ENCODE peak calls at places on chromosomes 12 and 14, in nine cellular contexts. I is ovary, N is IMR-90, M is heart left ventricle, O is esophagus muscularis mucosa, S is HepG2, R is transverse colon, H is tibial nerve, D is upper lobe of left lung. G is an unnamed sample. For H3K27me3, the result is how much of the 10 kb centered on the place peaks cover.

GRCh38 chr12:121196902-121197301 is 13.0 kb upstream of the P2RX4 start:
- DNase-seq in H (no peak), R (no peak), M (no peak), D (peak), I (no peak), S (no peak), N (no peak), O (no peak), G (no peak)

GRCh38 chr12:12714276-12715001 is 2.7 kb upstream of the CDKN1B start:
- DNase-seq in S (no peak), R (peak), I (peak), D (peak), H (no peak), M (peak), O (peak), N (peak), G (peak)

GRCh38 chr14:104844306-104845032 is 20.6 kb upstream of the CEP170B start:
- DNase-seq in N (no peak), M (no peak), D (no peak), O (no peak), S (no peak), I (no peak), H (no peak), R (no peak), G (no peak)

GRCh38 chr12:124752437-124753229 is 111.0 kb downstream of the SCARB1 start:
- DNase-seq in N (no peak), H (no peak), I (no peak), S (no peak), M (no peak), D (peak), O (no peak), R (no peak), G (no peak)

GRCh38 chr14:71355324-71356201 is 448.3 kb downstream of the PCNX1 start:
- DNase-seq in N (peak), S (no peak), R (no peak), H (peak), O (no peak), I (peak), D (peak), M (peak), G (peak)

GRCh38 chr12:1806301-1807106 is 13.9 kb upstream of the LRTM2 start:
- DNase-seq in S (no peak), N (no peak), D (no peak), I (no peak), O (no peak), H (no peak), M (peak), R (no peak), G (peak)

GRCh38 chr14:71261206-71261605 is 353.9 kb downstream of the PCNX1 start:
- DNase-seq in R (no peak), O (no peak), M (no peak), S (no peak), H (no peak), I (no peak), N (peak), D (no peak), G (no peak)

GRCh38 chr12:51238037-51238509 is 553 bp upstream of the DAZAP2 start:
- DNase-seq in N (no peak), H (no peak), S (no peak), R (peak), O (no peak), M (no peak), D (peak), I (no peak), G (peak)

GRCh38 chr14:51293926-51294290 is 53.9 kb downstream of the TMX1 start:
- DNase-seq in D (no peak), R (no peak), M (no peak), I (no peak), O (peak), S (no peak), H (no peak), N (no peak), G (no peak)

GRCh38 chr12:15837141-15837781 is 44.9 kb upstream of the STRAP start:
- DNase-seq in O (peak), M (no peak), I (no peak), N (peak), D (no peak), H (no peak), R (no peak), S (no peak), G (no peak)

GRCh38 chr12:77229640-77230442 is 164.5 kb upstream of the E2F7 start:
- DNase-seq in R (no peak), H (no peak), S (no peak), M (no peak), I (no peak), N (no peak), O (no peak), D (no peak), G (no peak)

GRCh38 chr12:108832730-108833354 is 24.5 kb downstream of the SSH1 start:
- DNase-seq in H (no peak), M (no peak), N (peak), O (no peak), D (no peak), I (no peak), R (no peak), S (no peak), G (no peak)

GRCh38 chr12:72390146-72390545 is 118.0 kb downstream of the TRHDE start:
- DNase-seq in S (no peak), M (no peak), N (no peak), I (no peak), D (no peak), R (no peak), H (no peak), O (no peak), G (no peak)

GRCh38 chr12:133222211-133222610 is 13.5 kb downstream of the ANHX start:
- DNase-seq in S (no peak), O (no peak), R (no peak), M (no peak), I (no peak), D (no peak), N (no peak), H (no peak), G (no peak)

GRCh38 chr12:56256326-56256960 is 1.7 kb downstream of the ANKRD52 start:
- DNase-seq in O (no peak), D (no peak), M (peak), N (peak), R (no peak), S (no peak), I (no peak), H (no peak), G (no peak)

GRCh38 chr12:26121841-26122680 is 2.8 kb downstream of the BHLHE41 start:
- DNase-seq in D (no peak), M (peak), R (no peak), I (peak), S (no peak), O (peak), H (no peak), N (peak), G (no peak)

GRCh38 chr12:116102019-116102418 is 175.5 kb downstream of the MED13L start:
- DNase-seq in D (no peak), M (no peak), R (no peak), S (no peak), H (no peak), N (no peak), O (no peak), I (no peak), G (no peak)

GRCh38 chr12:98425859-98426258 is 89.5 kb upstream of the TMPO start:
- DNase-seq in R (no peak), I (no peak), M (no peak), S (no peak), N (no peak), H (no peak), D (no peak), O (no peak), G (no peak)

GRCh38 chr14:68794130-68794855 is 1.4 kb upstream of the ZFP36L1 start:
- DNase-seq in H (peak), O (peak), S (peak), I (peak), R (peak), M (peak), N (peak), D (peak), G (peak)

GRCh38 chr14:102338724-102339123 is 19.2 kb downstream of the ZNF839 start:
- DNase-seq in D (no peak), R (no peak), M (no peak), I (no peak), S (no peak), N (no peak), H (no peak), O (no peak), G (no peak)

GRCh38 chr12:78870539-78870938 is 6.0 kb downstream of the SYT1 start:
- DNase-seq in N (no peak), H (no peak), D (no peak), I (no peak), O (no peak), R (no peak), S (no peak), M (no peak), G (no peak)

GRCh38 chr12:57069522-57069921 is 9.1 kb downstream of the NEMP1 start:
- DNase-seq in O (no peak), R (peak), H (peak), N (peak), S (peak), I (no peak), D (peak), M (peak), G (peak)

GRCh38 chr12:90945070-90945649 is 9.8 kb downstream of the CCER1 start:
- DNase-seq in M (no peak), I (no peak), R (no peak), N (peak), S (peak), D (no peak), H (no peak), O (no peak), G (no peak)

GRCh38 chr12:105358789-105359188 is 28.3 kb downstream of the C12orf75 start:
- DNase-seq in O (no peak), H (no peak), S (no peak), N (no peak), M (no peak), R (no peak), D (no peak), I (no peak), G (no peak)

DNA sequence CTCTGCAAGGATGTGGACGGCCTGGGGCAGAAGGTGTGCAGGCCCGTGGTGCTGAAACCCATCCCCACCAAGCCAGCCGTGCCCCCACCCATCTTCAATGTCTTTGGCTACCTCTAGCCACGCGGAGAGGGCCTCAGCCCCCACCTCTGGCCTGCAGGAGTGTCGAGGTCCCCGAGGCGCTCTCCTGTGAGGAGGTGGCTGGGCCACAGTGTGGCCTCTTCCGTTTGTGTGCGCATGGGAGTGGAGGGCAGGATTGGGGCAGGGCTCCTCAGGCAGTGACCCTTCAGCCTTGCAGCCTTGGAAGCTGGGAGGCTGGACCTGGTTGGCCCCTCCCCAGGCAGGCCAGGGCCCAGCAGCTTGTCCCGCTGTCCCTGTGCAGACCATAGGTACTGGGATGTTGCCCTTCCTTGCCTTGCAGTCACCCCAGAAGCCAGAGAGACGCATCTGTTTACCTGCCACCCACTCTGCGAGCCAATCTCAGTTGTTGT is 1.9 kb downstream of the FAM181A start:
- DNase-seq in M (no peak), I (no peak), R (no peak), D (no peak), O (no peak), H (no peak), N (no peak), S (no peak), G (no peak)
- TF ChIP-seq POLR2A in M (no peak), I (no peak), R (no peak), D (no peak), O (no peak), H (no peak), N (no peak), S (no peak), G (no peak)

GRCh38 chr14:23053426-23053825 is 3.9 kb downstream of the CDH24 start:
- DNase-seq in N (no peak), D (no peak), I (peak), S (no peak), M (no peak), O (no peak), H (no peak), R (no peak), G (no peak)

GRCh38 chr14:23051482-23051881 is 5.8 kb downstream of the CDH24 start:
- DNase-seq in H (no peak), O (no peak), S (no peak), I (no peak), M (no peak), N (no peak), D (no peak), R (no peak), G (no peak)

GRCh38 chr14:23054000-23054811 is 3.1 kb downstream of the CDH24 start:
- DNase-seq in D (no peak), S (no peak), M (no peak), I (peak), R (no peak), N (no peak), H (no peak), O (no peak), G (no peak)

GRCh38 chr14:23052671-23053070 is 4.6 kb downstream of the CDH24 start:
- DNase-seq in H (no peak), R (no peak), M (no peak), O (no peak), D (no peak), S (no peak), N (no peak), I (no peak), G (no peak)

DNA sequence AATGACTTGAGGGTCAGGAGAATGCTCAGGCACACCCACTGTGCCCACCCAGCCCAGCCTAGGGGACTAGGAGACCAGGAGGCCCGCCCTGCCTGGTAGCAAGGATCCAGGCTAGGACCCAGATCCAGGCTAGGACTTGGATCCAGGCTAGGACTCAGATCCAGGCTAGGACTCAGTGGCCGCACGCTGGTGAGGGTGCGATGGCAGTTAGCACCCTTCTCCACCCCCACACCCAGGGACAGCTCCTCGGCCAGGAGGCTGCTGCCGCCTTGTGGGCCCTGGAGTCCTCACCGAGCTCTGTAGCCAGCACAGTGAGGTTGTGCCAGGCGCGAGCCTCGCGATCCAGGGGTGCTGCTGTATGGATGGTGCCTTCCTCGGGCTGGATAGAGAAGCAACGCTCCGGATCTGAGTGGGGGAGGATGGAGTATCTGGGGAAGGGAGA is 5.1 kb downstream of the CDH24 start:
- DNase-seq in S (peak), N (no peak), I (peak), O (no peak), M (no peak), R (no peak), D (no peak), H (no peak), G (peak)
- TF ChIP-seq CTCF in S (peak), N (peak), I (no peak), O (no peak), M (no peak), R (no peak), D (no peak), H (no peak), G (peak)

DNA sequence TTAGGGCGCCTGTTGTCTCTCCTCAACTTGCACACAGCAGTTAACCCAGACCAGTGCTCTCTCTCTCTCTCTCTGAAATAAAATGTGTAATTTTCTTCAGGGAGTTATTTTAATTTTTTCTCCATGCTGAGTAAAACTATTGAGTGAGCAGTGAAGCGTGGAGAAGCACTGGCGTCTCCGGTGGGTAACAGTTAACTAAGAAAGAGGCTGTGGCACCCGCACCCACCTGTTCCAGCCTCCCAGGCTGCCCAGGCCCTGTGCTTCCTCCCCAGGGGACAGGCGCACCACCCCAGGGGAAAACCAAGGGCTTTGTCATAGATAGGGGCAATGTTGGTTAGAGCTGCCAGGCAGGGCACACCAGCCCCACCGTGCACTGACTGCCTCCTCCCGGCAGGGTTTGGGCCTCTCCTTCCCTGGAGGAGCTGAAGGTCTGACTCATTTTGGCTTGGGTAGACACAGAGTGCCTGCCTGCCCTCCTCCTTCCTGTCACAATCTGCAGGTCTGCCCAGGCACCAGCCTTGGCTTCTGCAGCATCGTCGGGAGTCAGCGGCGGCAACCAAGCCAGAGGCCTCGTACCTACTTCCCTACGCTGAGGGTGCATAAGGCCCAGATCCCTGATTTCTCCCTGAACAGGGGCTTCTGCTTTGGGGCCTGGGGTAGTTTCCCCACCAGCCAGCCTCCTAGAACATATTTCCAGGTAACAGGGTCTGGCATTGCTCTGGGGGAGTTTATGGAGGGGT is 3.9 kb downstream of the HOXC5 start:
- DNase-seq in D (no peak), H (no peak), O (no peak), R (no peak), N (no peak), M (no peak), S (no peak), I (no peak), G (no peak)
- H3K27me3 ChIP-seq in D (under half), H (under half), O (under half), R (half or more), N (half or more), M (half or more), S (half or more), I (under half), G (half or more)

GRCh38 chr12:6843118-6843902 is 2.6 kb downstream of the GNB3 start:
- DNase-seq in M (no peak), I (no peak), R (peak), S (no peak), H (no peak), D (no peak), O (no peak), N (no peak), G (no peak)
- TF ChIP-seq POLR2A in M (no peak), I (no peak), R (no peak), S (no peak), H (no peak), D (no peak), O (no peak), N (no peak), G (no peak)

GRCh38 chr12:99767809-99768208 is 120.3 kb downstream of the GARIN6 start:
- DNase-seq in O (no peak), R (no peak), D (no peak), N (peak), M (no peak), I (no peak), S (no peak), H (no peak), G (no peak)
- TF ChIP-seq CTCF in O (peak), R (peak), D (no peak), N (peak), M (peak), I (no peak), S (peak), H (peak), G (peak)

GRCh38 chr14:84181072-84181471 is 1348.9 kb upstream of the FLRT2 start:
- DNase-seq in D (no peak), S (no peak), I (no peak), O (no peak), R (no peak), H (no peak), M (no peak), N (no peak), G (no peak)
- H3K27me3 ChIP-seq in D (under half), S (under half), I (under half), O (under half), R (under half), H (under half), M (under half), N (under half), G (under half)

GRCh38 chr12:49058366-49059062 is 2.1 kb downstream of the KMT2D start:
- DNase-seq in D (no peak), N (no peak), S (no peak), H (no peak), I (no peak), M (no peak), O (no peak), R (no peak), G (no peak)

GRCh38 chr12:49059385-49060232 is 985 bp downstream of the KMT2D start:
- DNase-seq in M (no peak), R (peak), D (no peak), I (no peak), N (no peak), O (no peak), H (no peak), S (no peak), G (no peak)

GRCh38 chr12:49059063-49059384 is 1.6 kb downstream of the KMT2D start:
- DNase-seq in D (no peak), H (no peak), M (no peak), I (no peak), O (no peak), S (no peak), R (no peak), N (no peak), G (no peak)

GRCh38 chr12:49061157-49061650 is 610 bp upstream of the KMT2D start:
- DNase-seq in R (no peak), H (no peak), S (no peak), O (no peak), N (no peak), M (peak), I (no peak), D (no peak), G (no peak)

GRCh38 chr12:49060237-49061156 is at the start of gene KMT2D:
- DNase-seq in R (peak), S (peak), N (peak), M (peak), O (peak), D (peak), I (peak), H (peak), G (peak)
- TF ChIP-seq POLR2A in R (peak), S (peak), N (peak), M (no peak), O (peak), D (peak), I (peak), H (peak), G (no peak)

GRCh38 chr12:8629486-8630033 is 16.9 kb upstream of the AICDA start:
- DNase-seq in M (no peak), N (no peak), H (no peak), S (no peak), D (no peak), I (no peak), R (no peak), O (no peak), G (no peak)

GRCh38 chr12:8630131-8630530 is 17.5 kb upstream of the AICDA start:
- DNase-seq in M (no peak), D (no peak), N (no peak), O (no peak), H (no peak), S (no peak), I (no peak), R (no peak), G (no peak)

DNA sequence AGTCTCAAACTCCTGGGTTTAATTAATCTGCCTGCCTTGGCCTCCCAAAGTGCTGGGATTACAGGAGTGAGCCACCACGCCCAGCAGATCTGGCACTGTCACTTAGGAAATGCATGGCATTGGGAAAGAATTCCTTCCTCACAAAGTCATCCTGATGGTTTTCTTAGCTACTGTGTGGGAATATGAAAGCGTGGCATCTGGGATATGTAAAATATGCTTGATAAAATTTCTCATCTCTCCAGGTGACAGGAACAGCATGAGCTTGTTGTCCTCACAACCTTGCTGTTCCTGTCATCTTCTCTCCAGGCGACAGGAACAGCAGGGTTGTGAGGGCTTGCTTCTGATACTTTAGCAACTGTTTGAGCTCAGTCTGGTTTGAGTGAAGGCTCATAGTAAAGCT is 16.1 kb upstream of the AICDA start:
- DNase-seq in H (no peak), N (no peak), S (no peak), I (no peak), M (no peak), R (no peak), O (no peak), D (no peak), G (no peak)
- TF ChIP-seq CTCF in H (no peak), N (no peak), S (no peak), I (no peak), M (no peak), R (no peak), O (no peak), D (no peak), G (no peak)

DNA sequence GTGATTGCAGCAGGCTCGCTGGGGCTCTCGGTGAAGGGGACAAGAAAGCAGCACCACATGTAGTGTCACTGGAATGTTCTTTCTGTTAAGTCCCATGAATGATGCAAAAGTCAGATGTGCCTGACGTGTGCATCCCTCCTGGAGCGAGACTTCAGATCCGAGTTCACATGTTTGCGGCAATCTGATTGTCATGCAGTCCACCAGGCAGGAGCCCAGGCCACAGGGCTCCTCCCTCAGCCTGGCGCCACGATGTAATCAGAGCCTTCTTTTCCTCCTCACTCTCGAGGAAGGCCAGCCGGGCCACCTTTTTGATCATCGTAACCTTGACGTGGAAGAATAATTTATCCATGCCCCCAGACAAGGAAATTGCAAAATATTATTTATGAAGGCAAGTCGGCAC is 214.7 kb downstream of the PHETA1 start:
- DNase-seq in N (no peak), D (no peak), H (no peak), I (no peak), S (no peak), M (no peak), O (no peak), R (no peak), G (no peak)
- H3K27me3 ChIP-seq in N (under half), D (under half), H (under half), I (under half), S (under half), M (under half), O (under half), R (under half), G (under half)

G was measured in stomach.